ENCODE peak calls at places on chromosome 13, in six cellular contexts. One of them, this sample, is unnamed.

GRCh38 chr13:27427663-27428062 is 3.2 kb downstream of the GTF3A start:
- DNase-seq in lower leg skin: no peak
- DNase-seq in prostate gland: no peak
- DNase-seq in uterus: no peak
- DNase-seq in heart left ventricle: no peak
- DNase-seq in Peyer's patch: no peak
- DNase-seq in this sample: peak; percentile 28

GRCh38 chr13:20129076-20129475 is 31.8 kb downstream of the GJA3 start:
- DNase-seq in lower leg skin: no peak
- DNase-seq in prostate gland: no peak
- DNase-seq in uterus: no peak
- DNase-seq in heart left ventricle: no peak
- DNase-seq in Peyer's patch: no peak
- DNase-seq in this sample: no peak

GRCh38 chr13:104477256-104477655 is 1411.0 kb upstream of the SLC10A2 start:
- DNase-seq in lower leg skin: no peak
- DNase-seq in prostate gland: no peak
- DNase-seq in uterus: no peak
- DNase-seq in heart left ventricle: no peak
- DNase-seq in Peyer's patch: no peak
- DNase-seq in this sample: no peak

GRCh38 chr13:36344886-36345437 is 1.2 kb downstream of the SPART start:
- DNase-seq in lower leg skin: no peak
- DNase-seq in prostate gland: peak; percentile 30
- DNase-seq in uterus: peak; percentile 29
- DNase-seq in heart left ventricle: no peak
- DNase-seq in Peyer's patch: no peak
- DNase-seq in this sample: no peak

GRCh38 chr13:114043421-114044053 is 69.7 kb upstream of the C13orf46 start:
- DNase-seq in lower leg skin: peak; percentile 62
- DNase-seq in prostate gland: no peak
- DNase-seq in uterus: peak; percentile 87
- DNase-seq in heart left ventricle: peak; percentile 90
- DNase-seq in Peyer's patch: no peak
- DNase-seq in this sample: peak; percentile 49

GRCh38 chr13:109647046-109647445 is 139.3 kb downstream of the IRS2 start:
- DNase-seq in lower leg skin: no peak
- DNase-seq in prostate gland: no peak
- DNase-seq in uterus: no peak
- DNase-seq in heart left ventricle: no peak
- DNase-seq in Peyer's patch: no peak
- DNase-seq in this sample: no peak

GRCh38 chr13:42735011-42735410 is 46.4 kb upstream of the FAM216B start:
- DNase-seq in lower leg skin: no peak
- DNase-seq in prostate gland: no peak
- DNase-seq in uterus: no peak
- DNase-seq in heart left ventricle: no peak
- DNase-seq in Peyer's patch: no peak
- DNase-seq in this sample: no peak

GRCh38 chr13:27919934-27920676 is at the start of gene PDX1:
- DNase-seq in lower leg skin: no peak
- DNase-seq in prostate gland: no peak
- DNase-seq in uterus: no peak
- DNase-seq in heart left ventricle: no peak
- DNase-seq in Peyer's patch: no peak
- DNase-seq in this sample: no peak

GRCh38 chr13:94558721-94559120 is 37.2 kb downstream of the TGDS start:
- DNase-seq in lower leg skin: no peak
- DNase-seq in prostate gland: no peak
- DNase-seq in uterus: no peak
- DNase-seq in heart left ventricle: no peak
- DNase-seq in Peyer's patch: no peak
- DNase-seq in this sample: no peak

GRCh38 chr13:101210774-101211173 is 205.5 kb downstream of the NALCN start:
- DNase-seq in lower leg skin: no peak
- DNase-seq in prostate gland: no peak
- DNase-seq in uterus: no peak
- DNase-seq in heart left ventricle: no peak
- DNase-seq in Peyer's patch: no peak
- DNase-seq in this sample: no peak

GRCh38 chr13:111114362-111115050 is 604 bp upstream of the ARHGEF7 start:
- DNase-seq in lower leg skin: peak; percentile 40
- DNase-seq in prostate gland: peak; percentile 24
- DNase-seq in uterus: peak; percentile 55
- DNase-seq in heart left ventricle: peak; percentile 61
- DNase-seq in Peyer's patch: no peak
- DNase-seq in this sample: no peak

GRCh38 chr13:51562011-51562671 is 22.1 kb upstream of the WDFY2 start:
- DNase-seq in lower leg skin: no peak
- DNase-seq in prostate gland: no peak
- DNase-seq in uterus: no peak
- DNase-seq in heart left ventricle: no peak
- DNase-seq in Peyer's patch: no peak
- DNase-seq in this sample: no peak

GRCh38 chr13:75870397-75870801 is 234.3 kb downstream of the LMO7 start:
- DNase-seq in lower leg skin: no peak
- DNase-seq in prostate gland: no peak
- DNase-seq in uterus: no peak
- DNase-seq in heart left ventricle: no peak
- DNase-seq in Peyer's patch: no peak
- DNase-seq in this sample: peak; percentile 13

GRCh38 chr13:75871059-75871458 is 234.9 kb downstream of the LMO7 start:
- DNase-seq in lower leg skin: no peak
- DNase-seq in prostate gland: no peak
- DNase-seq in uterus: no peak
- DNase-seq in heart left ventricle: no peak
- DNase-seq in Peyer's patch: no peak
- DNase-seq in this sample: no peak

GRCh38 chr13:75867718-75868117 is 231.6 kb downstream of the LMO7 start:
- DNase-seq in lower leg skin: no peak
- DNase-seq in prostate gland: no peak
- DNase-seq in uterus: no peak
- DNase-seq in heart left ventricle: no peak
- DNase-seq in Peyer's patch: no peak
- DNase-seq in this sample: no peak

GRCh38 chr13:75872970-75873369 is 236.8 kb downstream of the LMO7 start:
- DNase-seq in lower leg skin: no peak
- DNase-seq in prostate gland: no peak
- DNase-seq in uterus: no peak
- DNase-seq in heart left ventricle: no peak
- DNase-seq in Peyer's patch: no peak
- DNase-seq in this sample: no peak

DNA sequence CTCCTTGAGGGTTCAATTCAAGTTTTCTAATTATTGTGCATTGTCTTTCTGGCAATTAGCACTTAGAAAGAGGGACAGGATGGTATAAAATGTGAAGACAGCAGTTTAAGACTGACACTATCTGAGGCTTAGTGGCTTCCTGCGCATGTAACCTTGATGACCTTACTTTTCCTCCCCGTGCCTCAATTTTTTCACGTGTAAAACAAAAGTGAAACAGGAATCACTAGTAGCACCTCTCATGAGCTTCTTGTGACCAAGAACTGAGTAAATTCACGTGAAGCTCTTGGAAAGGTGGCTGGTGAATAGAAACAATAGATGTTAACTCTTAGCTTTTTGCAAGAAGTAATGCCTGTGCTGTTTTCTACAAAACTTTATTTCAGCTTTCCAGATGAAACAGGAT is 233.9 kb downstream of the LMO7 start:
- DNase-seq in lower leg skin: no peak
- DNase-seq in prostate gland: no peak
- DNase-seq in uterus: no peak
- DNase-seq in heart left ventricle: no peak
- DNase-seq in Peyer's patch: no peak
- DNase-seq in this sample: no peak
- H3K4me3 ChIP-seq in lower leg skin: no peak overlapping the region
- H3K4me3 ChIP-seq in prostate gland: no peak overlapping the region
- H3K4me3 ChIP-seq in uterus: no peak overlapping the region
- H3K4me3 ChIP-seq in heart left ventricle: no peak overlapping the region
- H3K4me3 ChIP-seq in Peyer's patch: no peak overlapping the region
- H3K4me3 ChIP-seq in this sample: no peak overlapping the region

GRCh38 chr13:31894931-31895330 is 136.6 kb upstream of the FRY start:
- DNase-seq in lower leg skin: no peak
- DNase-seq in prostate gland: no peak
- DNase-seq in uterus: no peak
- DNase-seq in heart left ventricle: no peak
- DNase-seq in Peyer's patch: no peak
- DNase-seq in this sample: no peak

GRCh38 chr13:31898383-31899071 is 133.0 kb upstream of the FRY start:
- DNase-seq in lower leg skin: no peak
- DNase-seq in prostate gland: no peak
- DNase-seq in uterus: no peak
- DNase-seq in heart left ventricle: no peak
- DNase-seq in Peyer's patch: no peak
- DNase-seq in this sample: no peak

GRCh38 chr13:31895687-31896086 is 135.9 kb upstream of the FRY start:
- DNase-seq in lower leg skin: no peak
- DNase-seq in prostate gland: no peak
- DNase-seq in uterus: no peak
- DNase-seq in heart left ventricle: no peak
- DNase-seq in Peyer's patch: no peak
- DNase-seq in this sample: no peak

GRCh38 chr13:31891472-31891871 is 140.1 kb upstream of the FRY start:
- DNase-seq in lower leg skin: no peak
- DNase-seq in prostate gland: no peak
- DNase-seq in uterus: no peak
- DNase-seq in heart left ventricle: no peak
- DNase-seq in Peyer's patch: no peak
- DNase-seq in this sample: no peak

GRCh38 chr13:31896427-31896826 is 135.1 kb upstream of the FRY start:
- DNase-seq in lower leg skin: peak; percentile 51
- DNase-seq in prostate gland: no peak
- DNase-seq in uterus: no peak
- DNase-seq in heart left ventricle: peak; percentile 55
- DNase-seq in Peyer's patch: no peak
- DNase-seq in this sample: no peak
- TF ChIP-seq POLR2A in lower leg skin: no peak
- TF ChIP-seq POLR2A in prostate gland: no peak
- TF ChIP-seq POLR2A in uterus: no peak
- TF ChIP-seq POLR2A in heart left ventricle: no peak
- TF ChIP-seq POLR2A in Peyer's patch: no peak
- TF ChIP-seq POLR2A in this sample: no peak

DNA sequence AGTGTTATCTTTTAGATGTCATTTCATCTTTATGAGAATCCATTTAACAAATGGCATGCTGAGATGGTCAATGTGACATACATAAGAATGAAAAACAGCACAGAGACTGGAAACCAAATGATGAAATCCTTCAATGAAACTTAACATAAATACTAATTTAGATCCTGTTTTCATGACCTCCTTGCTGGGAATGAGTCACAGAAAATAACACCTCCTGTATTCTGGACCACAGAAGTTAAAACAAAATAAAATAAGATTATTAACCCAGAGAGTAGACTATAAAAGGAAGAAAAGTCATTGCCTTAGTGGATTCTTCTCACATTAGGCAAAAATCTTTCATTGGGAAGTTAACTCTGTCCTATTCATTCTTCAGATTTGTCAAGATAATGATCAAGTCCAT is 1.6 kb downstream of the DIAPH3 start:
- DNase-seq in lower leg skin: no peak
- DNase-seq in prostate gland: no peak
- DNase-seq in uterus: no peak
- DNase-seq in heart left ventricle: no peak
- DNase-seq in Peyer's patch: no peak
- DNase-seq in this sample: no peak
- H3K4me3 ChIP-seq in lower leg skin: no peak overlapping the region
- H3K4me3 ChIP-seq in prostate gland: no peak overlapping the region
- H3K4me3 ChIP-seq in uterus: no peak overlapping the region
- H3K4me3 ChIP-seq in heart left ventricle: no peak overlapping the region
- H3K4me3 ChIP-seq in Peyer's patch: no peak overlapping the region
- H3K4me3 ChIP-seq in this sample: no peak overlapping the region

GRCh38 chr13:40341086-40341471 is 325.4 kb downstream of the FOXO1 start:
- DNase-seq in lower leg skin: no peak
- DNase-seq in prostate gland: no peak
- DNase-seq in uterus: no peak
- DNase-seq in heart left ventricle: no peak
- DNase-seq in Peyer's patch: no peak
- DNase-seq in this sample: no peak

GRCh38 chr13:40341501-40341900 is 324.9 kb downstream of the FOXO1 start:
- DNase-seq in lower leg skin: no peak
- DNase-seq in prostate gland: no peak
- DNase-seq in uterus: no peak
- DNase-seq in heart left ventricle: no peak
- DNase-seq in Peyer's patch: no peak
- DNase-seq in this sample: no peak

GRCh38 chr13:40343550-40344269 is 322.7 kb downstream of the FOXO1 start:
- DNase-seq in lower leg skin: no peak
- DNase-seq in prostate gland: no peak
- DNase-seq in uterus: no peak
- DNase-seq in heart left ventricle: no peak
- DNase-seq in Peyer's patch: no peak
- DNase-seq in this sample: no peak

GRCh38 chr13:40342901-40343300 is 323.5 kb downstream of the FOXO1 start:
- DNase-seq in lower leg skin: no peak
- DNase-seq in prostate gland: no peak
- DNase-seq in uterus: no peak
- DNase-seq in heart left ventricle: no peak
- DNase-seq in Peyer's patch: no peak
- DNase-seq in this sample: no peak

GRCh38 chr13:40342461-40342860 is 324.0 kb downstream of the FOXO1 start:
- DNase-seq in lower leg skin: no peak
- DNase-seq in prostate gland: no peak
- DNase-seq in uterus: no peak
- DNase-seq in heart left ventricle: no peak
- DNase-seq in Peyer's patch: no peak
- DNase-seq in this sample: no peak
- TF ChIP-seq POLR2A in lower leg skin: no peak
- TF ChIP-seq POLR2A in prostate gland: no peak
- TF ChIP-seq POLR2A in uterus: no peak
- TF ChIP-seq POLR2A in heart left ventricle: no peak
- TF ChIP-seq POLR2A in Peyer's patch: no peak
- TF ChIP-seq POLR2A in this sample: no peak

DNA sequence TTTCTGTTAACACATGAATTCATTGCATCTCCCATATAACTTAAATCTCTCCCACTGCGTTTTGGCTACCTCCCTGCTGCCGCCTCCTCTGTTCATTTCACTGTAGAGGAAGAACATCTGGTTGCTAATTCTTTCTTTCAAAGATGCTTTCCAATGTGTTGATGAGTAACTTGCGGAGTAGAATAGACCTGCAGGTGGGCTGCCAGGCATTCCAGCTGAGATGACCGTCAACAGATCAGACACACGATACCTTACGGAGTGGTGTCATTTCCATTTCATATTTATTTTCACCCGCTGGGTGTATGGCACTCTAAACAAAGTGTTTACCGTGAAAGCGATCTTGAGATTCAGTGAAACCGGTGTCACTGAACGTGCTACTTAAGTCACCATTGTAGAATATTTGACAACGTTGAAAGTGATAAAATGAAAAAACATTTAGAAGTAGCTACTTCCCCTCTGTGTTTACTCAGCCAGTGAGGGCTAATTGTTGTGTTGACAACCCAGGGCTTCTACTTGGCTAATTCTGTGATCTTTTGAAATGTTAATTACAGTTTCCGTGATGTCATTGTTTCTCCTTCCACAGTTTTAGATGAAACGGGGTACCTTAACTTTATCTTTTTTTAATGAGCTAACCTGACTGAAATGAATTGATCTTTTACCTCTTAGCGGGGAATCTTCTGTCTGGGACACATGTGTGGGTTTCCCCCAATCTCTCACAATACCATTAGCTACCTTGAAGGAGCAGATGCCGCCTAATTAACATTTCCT is 228.5 kb upstream of the ARGLU1 start:
- DNase-seq in lower leg skin: no peak
- DNase-seq in prostate gland: no peak
- DNase-seq in uterus: no peak
- DNase-seq in heart left ventricle: no peak
- DNase-seq in Peyer's patch: no peak
- DNase-seq in this sample: no peak
- H3K4me3 ChIP-seq in lower leg skin: no peak overlapping the region
- H3K4me3 ChIP-seq in prostate gland: no peak overlapping the region
- H3K4me3 ChIP-seq in uterus: no peak overlapping the region
- H3K4me3 ChIP-seq in heart left ventricle: no peak overlapping the region
- H3K4me3 ChIP-seq in Peyer's patch: no peak overlapping the region
- H3K4me3 ChIP-seq in this sample: peak overlapping the region; percentile 38